ENCODE peak calls at places on chromosomes 16 and 17, in seven cellular contexts. E, J, W, D, Q, L and Y are unnamed samples.

GRCh38 chr16:46720619-46721018 is 27.5 kb downstream of the MYLK3 start:
- DNase-seq in E (no peak), J (no peak), W (no peak), D (no peak), Q (no peak), L (no peak), Y (no peak)

GRCh38 chr17:37824534-37825485 is 80.0 kb upstream of the HNF1B start:
- DNase-seq in E (no peak), J (peak), W (no peak), D (peak), Q (peak), L (no peak), Y (no peak)

GRCh38 chr16:62709856-62710255 is 673.6 kb upstream of the CDH8 start:
- DNase-seq in E (no peak), J (no peak), W (no peak), D (no peak), Q (no peak), L (no peak), Y (no peak)

GRCh38 chr16:67395105-67395457 is 1.8 kb upstream of the TPPP3 start:
- DNase-seq in E (peak), J (no peak), W (no peak), D (no peak), Q (no peak), L (no peak), Y (no peak)

GRCh38 chr17:64441772-64442549 is 7.0 kb upstream of the MILR1 start:
- DNase-seq in E (no peak), J (peak), W (peak), D (no peak), Q (no peak), L (no peak), Y (no peak)

GRCh38 chr17:62109378-62109902 is 44.4 kb upstream of the MED13 start:
- DNase-seq in E (no peak), J (peak), W (peak), D (peak), Q (peak), L (no peak), Y (peak)

GRCh38 chr17:79700574-79700973 is 30.2 kb upstream of the ENPP7 start:
- DNase-seq in E (no peak), J (no peak), W (no peak), D (no peak), Q (no peak), L (no peak), Y (no peak)

GRCh38 chr16:30122621-30123160 is 329 bp downstream of the MAPK3 start:
- DNase-seq in E (no peak), J (no peak), W (no peak), D (peak), Q (no peak), L (peak), Y (no peak)

GRCh38 chr17:78268960-78269892 is 37.8 kb downstream of the TMEM235 start:
- DNase-seq in E (no peak), J (no peak), W (no peak), D (no peak), Q (no peak), L (no peak), Y (no peak)

GRCh38 chr16:50267151-50267631 is 840 bp downstream of the ADCY7 start:
- DNase-seq in E (no peak), J (no peak), W (no peak), D (peak), Q (no peak), L (no peak), Y (no peak)

GRCh38 chr16:642189-643049 is 791 bp downstream of the MCRIP2 start:
- DNase-seq in E (peak), J (no peak), W (peak), D (peak), Q (no peak), L (no peak), Y (no peak)

GRCh38 chr17:76307299-76307965 is 644 bp downstream of the QRICH2 start:
- DNase-seq in E (no peak), J (no peak), W (no peak), D (no peak), Q (no peak), L (no peak), Y (no peak)

DNA sequence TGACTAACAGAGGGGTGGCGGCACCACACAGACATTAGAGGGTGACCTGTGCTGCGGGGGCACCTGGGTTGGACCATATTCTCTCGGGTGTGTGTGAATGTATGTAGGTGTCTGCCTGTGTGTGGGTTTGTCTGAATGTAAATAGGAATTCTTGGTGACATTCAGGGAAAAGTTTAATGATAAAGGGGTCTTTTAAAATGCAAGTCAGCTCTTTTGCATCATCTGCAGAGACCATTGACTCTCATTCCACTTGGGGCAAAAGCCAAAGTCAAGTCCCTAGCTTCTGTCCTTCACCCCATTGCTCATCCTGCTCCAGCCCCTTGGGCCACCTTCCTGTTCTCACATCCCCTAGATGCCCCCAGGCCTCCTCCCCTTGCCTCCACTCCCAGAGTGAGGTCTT is 23.6 kb downstream of the KSR1 start:
- DNase-seq in E (no peak), J (no peak), W (no peak), D (no peak), Q (no peak), L (no peak), Y (no peak)
- TF ChIP-seq CTCF in E (no peak), J (no peak), W (no peak), D (no peak), Q (no peak), L (no peak), Y (no peak)

DNA sequence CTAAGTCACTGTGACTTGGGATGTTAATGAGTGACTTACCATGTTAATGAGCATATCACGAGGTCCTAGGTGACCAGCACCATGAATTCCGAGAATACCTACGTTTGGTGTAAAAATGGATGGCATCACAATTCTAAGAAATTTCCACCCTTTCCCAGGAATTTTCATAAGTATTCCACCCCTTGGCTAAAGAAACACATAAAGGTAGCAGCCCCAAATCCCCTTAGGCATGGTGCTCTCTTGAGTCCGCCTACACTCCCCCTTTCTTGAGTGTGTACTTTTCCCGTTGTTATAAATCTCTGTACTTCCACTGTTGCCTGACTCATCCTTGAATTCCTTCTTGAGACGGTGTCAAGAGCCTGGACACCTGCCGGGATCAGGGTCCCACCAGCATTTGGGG is 504.0 kb upstream of the RBFOX1 start:
- DNase-seq in E (no peak), J (no peak), W (no peak), D (no peak), Q (no peak), L (no peak), Y (no peak)
- TF ChIP-seq CTCF in E (no peak), J (no peak), W (no peak), D (no peak), Q (no peak), L (no peak), Y (no peak)

DNA sequence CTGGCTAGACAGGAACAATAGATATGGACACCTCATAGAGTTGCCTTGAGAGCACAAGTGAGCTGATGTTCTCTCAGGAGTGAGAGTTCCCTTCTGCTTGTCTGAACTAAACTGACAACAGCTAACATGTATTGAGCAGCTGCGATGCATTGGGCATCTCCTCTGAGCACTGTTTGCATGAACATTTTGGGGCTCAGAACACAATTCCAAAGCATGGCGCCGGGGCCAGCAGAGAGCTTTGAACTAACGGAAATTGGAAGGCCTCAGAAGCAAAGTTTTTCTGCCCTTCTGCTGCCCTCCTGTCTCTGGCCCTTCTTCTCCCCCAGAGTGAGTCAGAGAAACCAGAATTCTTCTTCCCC is 38.1 kb downstream of the TRPV2 start:
- DNase-seq in E (no peak), J (no peak), W (no peak), D (no peak), Q (no peak), L (no peak), Y (no peak)
- TF ChIP-seq CTCF in E (no peak), J (no peak), W (no peak), D (no peak), Q (no peak), L (no peak), Y (no peak)

GRCh38 chr16:75496546-75496945 is 1.3 kb upstream of the CHST6 start:
- DNase-seq in E (no peak), J (no peak), W (no peak), D (no peak), Q (no peak), L (no peak), Y (no peak)

GRCh38 chr16:75488322-75488721 is 6.9 kb downstream of the CHST6 start:
- DNase-seq in E (no peak), J (no peak), W (no peak), D (no peak), Q (no peak), L (no peak), Y (no peak)

GRCh38 chr16:75494184-75494583 is 1.1 kb downstream of the CHST6 start:
- DNase-seq in E (no peak), J (no peak), W (no peak), D (no peak), Q (no peak), L (no peak), Y (no peak)

GRCh38 chr16:75494696-75495601 is at the start of gene CHST6:
- DNase-seq in E (no peak), J (no peak), W (no peak), D (no peak), Q (no peak), L (no peak), Y (peak)

DNA sequence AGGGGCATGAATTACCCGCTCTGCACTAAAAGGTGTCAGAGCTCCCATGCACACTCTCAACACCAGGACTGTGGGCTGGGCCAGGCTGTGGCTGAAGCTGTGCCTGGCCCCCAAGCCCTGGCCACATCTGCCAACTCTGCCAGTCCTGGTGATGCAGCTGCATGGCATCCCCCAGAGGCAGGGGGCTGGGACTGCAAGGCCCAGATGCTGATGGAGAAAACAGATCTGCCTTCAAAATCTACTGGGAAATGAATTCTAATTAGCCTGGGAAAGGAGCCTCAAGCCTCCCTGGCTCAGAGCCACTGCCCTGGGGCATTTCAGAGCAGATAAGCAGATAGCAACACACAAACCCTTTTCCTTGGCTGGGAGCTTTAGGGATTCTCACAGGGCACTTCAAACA is 3.4 kb downstream of the CHST6 start:
- DNase-seq in E (no peak), J (no peak), W (no peak), D (peak), Q (no peak), L (no peak), Y (no peak)
- TF ChIP-seq CTCF in E (no peak), J (no peak), W (no peak), D (peak), Q (peak), L (no peak), Y (no peak)